ENCODE peak calls at places on chromosomes 16 and 17, in seven cellular contexts. J is AG09319, S is WTC11, Z is hepatocyte, W is fibroblast of the aortic adventitia, R is AG04450, V is neural crest cell. E is an unnamed sample.

GRCh38 chr16:86302710-86303109 is 207.6 kb upstream of the FOXF1 start:
- DNase-seq in J (no peak), S (no peak), Z (no peak), W (no peak), R (no peak), V (no peak), E (no peak)

GRCh38 chr17:28493467-28493866 is 12.7 kb upstream of the FOXN1 start:
- DNase-seq in J (no peak), S (no peak), Z (no peak), W (peak), R (peak), V (no peak), E (no peak)

GRCh38 chr16:82181456-82182185 is 11.6 kb upstream of the MPHOSPH6 start:
- DNase-seq in J (no peak), S (no peak), Z (no peak), W (no peak), R (no peak), V (no peak), E (no peak)

GRCh38 chr17:82528484-82529265 is 9.1 kb downstream of the FOXK2 start:
- DNase-seq in J (no peak), S (no peak), Z (peak), W (no peak), R (no peak), V (no peak), E (peak)

GRCh38 chr16:81668243-81669097 is 110.6 kb upstream of the PLCG2 start:
- DNase-seq in J (no peak), S (no peak), Z (no peak), W (no peak), R (no peak), V (no peak), E (no peak)

GRCh38 chr17:29569245-29569950 is 897 bp downstream of the TP53I13 start:
- DNase-seq in J (no peak), S (peak), Z (no peak), W (no peak), R (no peak), V (no peak), E (peak)

GRCh38 chr17:80678621-80679020 is 134.0 kb downstream of the RPTOR start:
- DNase-seq in J (no peak), S (no peak), Z (peak), W (peak), R (peak), V (peak), E (peak)

GRCh38 chr16:51553910-51554309 is 402.8 kb upstream of the SALL1 start:
- DNase-seq in J (no peak), S (no peak), Z (no peak), W (no peak), R (peak), V (no peak), E (no peak)

GRCh38 chr17:64259922-64260321 is 3.1 kb downstream of the TEX2 start:
- DNase-seq in J (peak), S (no peak), Z (peak), W (peak), R (no peak), V (no peak), E (no peak)

GRCh38 chr16:4869147-4869790 is 22.0 kb downstream of the UBN1 start:
- DNase-seq in J (no peak), S (no peak), Z (peak), W (no peak), R (no peak), V (no peak), E (no peak)

GRCh38 chr17:56173958-56174357 is 20.7 kb downstream of the ANKFN1 start:
- DNase-seq in J (no peak), S (no peak), Z (no peak), W (no peak), R (no peak), V (no peak), E (no peak)

GRCh38 chr17:1511290-1511689 is 5.1 kb downstream of the INPP5K start:
- DNase-seq in J (no peak), S (no peak), Z (no peak), W (peak), R (no peak), V (no peak), E (no peak)

GRCh38 chr17:1624650-1625049 is 4.0 kb downstream of the SLC43A2 start:
- DNase-seq in J (no peak), S (no peak), Z (no peak), W (no peak), R (no peak), V (no peak), E (no peak)

GRCh38 chr17:35934760-35935159 is 4.2 kb upstream of the RDM1 start:
- DNase-seq in J (no peak), S (no peak), Z (no peak), W (peak), R (no peak), V (no peak), E (no peak)

GRCh38 chr16:278863-279366 is 1.5 kb upstream of the ARHGDIG start:
- DNase-seq in J (no peak), S (no peak), Z (no peak), W (peak), R (no peak), V (no peak), E (peak)

GRCh38 chr17:35713069-35713728 is 18.2 kb upstream of the RASL10B start:
- DNase-seq in J (peak), S (no peak), Z (no peak), W (peak), R (peak), V (no peak), E (no peak)

GRCh38 chr17:31252741-31253140 is 44.3 kb downstream of the OMG start:
- DNase-seq in J (no peak), S (no peak), Z (no peak), W (no peak), R (no peak), V (no peak), E (no peak)

GRCh38 chr17:80774643-80775281 is 216.9 kb upstream of the CHMP6 start:
- DNase-seq in J (no peak), S (no peak), Z (no peak), W (no peak), R (no peak), V (no peak), E (no peak)

GRCh38 chr16:86809458-86809955 is 231.2 kb downstream of the FOXL1 start:
- DNase-seq in J (peak), S (no peak), Z (no peak), W (peak), R (peak), V (no peak), E (no peak)

GRCh38 chr16:68074850-68075249 is 10.3 kb upstream of the NFATC3 start:
- DNase-seq in J (no peak), S (no peak), Z (no peak), W (no peak), R (no peak), V (no peak), E (no peak)

GRCh38 chr16:85650864-85651811 is 37.6 kb downstream of the GINS2 start:
- DNase-seq in J (no peak), S (no peak), Z (no peak), W (no peak), R (no peak), V (no peak), E (peak)

GRCh38 chr16:2046889-2047329 is 725 bp downstream of the NTHL1 start:
- DNase-seq in J (no peak), S (no peak), Z (no peak), W (no peak), R (no peak), V (no peak), E (peak)

GRCh38 chr16:88047462-88047861 is 96.2 kb downstream of the BANP start:
- DNase-seq in J (no peak), S (no peak), Z (no peak), W (no peak), R (no peak), V (no peak), E (no peak)

GRCh38 chr16:53737563-53737962 is 33.6 kb downstream of the FTO start:
- DNase-seq in J (no peak), S (no peak), Z (no peak), W (no peak), R (no peak), V (no peak), E (no peak)

GRCh38 chr17:65595071-65595655 is 33.7 kb upstream of the AXIN2 start:
- DNase-seq in J (no peak), S (no peak), Z (no peak), W (no peak), R (no peak), V (no peak), E (no peak)

GRCh38 chr16:8928467-8928957 is 35.2 kb downstream of the USP7 start:
- DNase-seq in J (no peak), S (no peak), Z (peak), W (no peak), R (peak), V (no peak), E (no peak)

GRCh38 chr17:31559647-31560501 is 168.4 kb downstream of the RAB11FIP4 start:
- DNase-seq in J (no peak), S (peak), Z (peak), W (no peak), R (no peak), V (no peak), E (peak)

GRCh38 chr16:57773680-57774295 is 28.5 kb downstream of the KIFC3 start:
- DNase-seq in J (no peak), S (no peak), Z (no peak), W (no peak), R (no peak), V (no peak), E (no peak)

GRCh38 chr16:28977703-28978641 is 3.4 kb downstream of the SPNS1 start:
- DNase-seq in J (no peak), S (peak), Z (peak), W (no peak), R (no peak), V (no peak), E (peak)
- TF ChIP-seq CTCF in J (peak), S (peak), Z (peak), W (peak), R (peak), V (peak), E (peak)

GRCh38 chr17:49977463-49978389 is 8.7 kb downstream of the DLX4 start:
- DNase-seq in J (no peak), S (peak), Z (no peak), W (no peak), R (no peak), V (no peak), E (no peak)
- TF ChIP-seq CTCF in J (no peak), S (no peak), Z (no peak), W (no peak), R (no peak), V (no peak), E (peak)

GRCh38 chr16:77581706-77582105 is 140.6 kb upstream of the NUDT7 start:
- DNase-seq in J (peak), S (no peak), Z (no peak), W (no peak), R (no peak), V (no peak), E (no peak)

GRCh38 chr16:77585379-77585778 is 136.9 kb upstream of the NUDT7 start:
- DNase-seq in J (no peak), S (no peak), Z (no peak), W (peak), R (no peak), V (no peak), E (no peak)

GRCh38 chr16:77585852-77586251 is 136.5 kb upstream of the NUDT7 start:
- DNase-seq in J (no peak), S (no peak), Z (no peak), W (peak), R (no peak), V (no peak), E (no peak)

GRCh38 chr16:77584205-77584859 is 138.0 kb upstream of the NUDT7 start:
- DNase-seq in J (no peak), S (peak), Z (peak), W (peak), R (peak), V (peak), E (peak)

DNA sequence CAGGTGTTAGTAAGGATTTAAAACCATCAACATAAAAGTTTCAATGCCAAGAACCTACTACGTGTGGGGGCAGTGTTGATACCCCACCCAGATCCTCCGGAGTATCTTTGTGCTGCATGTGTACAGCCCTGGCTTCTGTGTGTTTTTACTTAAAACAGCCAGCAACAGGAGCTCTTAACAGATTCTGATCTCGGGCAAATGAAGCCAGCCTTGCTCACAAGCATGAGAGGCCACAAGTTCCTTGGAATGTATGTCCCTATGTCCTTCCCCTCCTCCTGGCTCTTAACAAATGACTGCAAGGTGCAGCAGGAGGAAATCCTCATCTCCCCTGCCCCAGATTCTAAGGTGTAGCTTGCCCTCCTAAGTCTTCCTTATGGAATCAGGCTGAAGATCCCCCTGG is 139.4 kb upstream of the NUDT7 start:
- DNase-seq in J (no peak), S (no peak), Z (no peak), W (no peak), R (no peak), V (no peak), E (peak)
- TF ChIP-seq CTCF in J (no peak), S (no peak), Z (no peak), W (no peak), R (no peak), V (no peak), E (no peak)

GRCh38 chr16:11389083-11389482 is 43.8 kb downstream of the RMI2 start:
- DNase-seq in J (no peak), S (no peak), Z (no peak), W (no peak), R (no peak), V (no peak), E (no peak)

GRCh38 chr16:11386054-11386680 is 40.9 kb downstream of the RMI2 start:
- DNase-seq in J (no peak), S (no peak), Z (no peak), W (no peak), R (no peak), V (no peak), E (no peak)

GRCh38 chr16:11384956-11385586 is 39.8 kb downstream of the RMI2 start:
- DNase-seq in J (no peak), S (no peak), Z (no peak), W (no peak), R (no peak), V (no peak), E (no peak)

GRCh38 chr16:11384184-11384955 is 39.1 kb downstream of the RMI2 start:
- DNase-seq in J (no peak), S (no peak), Z (peak), W (no peak), R (no peak), V (no peak), E (no peak)

GRCh38 chr16:11386791-11387546 is 41.7 kb downstream of the RMI2 start:
- DNase-seq in J (no peak), S (peak), Z (peak), W (peak), R (no peak), V (peak), E (peak)
- TF ChIP-seq CTCF in J (peak), S (peak), Z (peak), W (peak), R (peak), V (peak), E (peak)

GRCh38 chr17:19703776-19704371 is 12.5 kb downstream of the SLC47A2 start:
- DNase-seq in J (no peak), S (no peak), Z (no peak), W (no peak), R (no peak), V (no peak), E (peak)
- TF ChIP-seq CTCF in J (no peak), S (no peak), Z (no peak), W (no peak), R (no peak), V (no peak), E (no peak)

DNA sequence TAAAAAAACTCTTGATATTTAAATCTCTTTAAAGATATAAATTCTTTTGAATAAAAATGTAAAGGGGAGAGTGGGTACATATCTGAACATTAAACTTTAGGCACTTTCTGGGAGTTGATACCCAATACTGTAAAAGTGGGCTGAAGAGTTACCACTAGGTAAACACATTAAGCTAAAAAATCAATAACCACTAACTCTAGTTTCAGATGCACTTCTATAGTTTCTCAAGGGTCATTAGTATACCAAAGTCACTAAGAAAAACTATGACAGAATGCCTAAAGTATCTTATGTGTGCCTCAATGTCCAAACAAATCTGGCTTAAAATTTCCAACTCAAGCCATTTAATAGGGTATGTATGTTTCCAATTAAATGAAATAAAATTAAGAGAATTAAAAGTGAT is 13.1 kb upstream of the CFDP1 start:
- DNase-seq in J (no peak), S (no peak), Z (no peak), W (no peak), R (no peak), V (no peak), E (no peak)
- TF ChIP-seq CTCF in J (no peak), S (no peak), Z (no peak), W (no peak), R (no peak), V (no peak), E (no peak)

GRCh38 chr16:12186774-12187335 is 210.3 kb downstream of the SNX29 start:
- DNase-seq in J (no peak), S (no peak), Z (no peak), W (peak), R (no peak), V (no peak), E (no peak)

GRCh38 chr16:12182202-12182601 is 205.7 kb downstream of the SNX29 start:
- DNase-seq in J (no peak), S (no peak), Z (no peak), W (no peak), R (no peak), V (no peak), E (peak)

GRCh38 chr16:12185563-12185962 is 209.0 kb downstream of the SNX29 start:
- DNase-seq in J (no peak), S (no peak), Z (no peak), W (no peak), R (no peak), V (no peak), E (no peak)

GRCh38 chr16:12187939-12188673 is 211.6 kb downstream of the SNX29 start:
- DNase-seq in J (peak), S (no peak), Z (no peak), W (peak), R (no peak), V (no peak), E (no peak)

GRCh38 chr16:12184419-12184831 is 207.9 kb downstream of the SNX29 start:
- DNase-seq in J (no peak), S (no peak), Z (no peak), W (no peak), R (no peak), V (no peak), E (peak)
- TF ChIP-seq CTCF in J (no peak), S (no peak), Z (no peak), W (no peak), R (no peak), V (no peak), E (no peak)